ENCODE peak calls at places on chromosomes 11 and 22, in eight cellular contexts. One of them, this sample, is unnamed.

GRCh38 chr11:126864934-126865333 is 135.6 kb downstream of the KIRREL3 start:
- DNase-seq in DMS 273 treated with DMSO at 0.1 percent for 48 hours: no peak
- DNase-seq in stimulated activated CD4-positive, alpha-beta T cell treated with anti-CD3 and anti-CD28 coated beads, Interleukin-15, amount 100 ng/mL, for 48 hours: no peak
- DNase-seq in HEK293T: no peak
- DNase-seq in GM23338: no peak
- DNase-seq in kidney epithelial cell: no peak
- DNase-seq in HTR-8/SVneo: no peak
- DNase-seq in ELF-1: no peak
- DNase-seq in this sample: no peak

GRCh38 chr11:74138572-74138971 is 32.2 kb downstream of the C2CD3 start:
- DNase-seq in DMS 273 treated with DMSO at 0.1 percent for 48 hours: peak; percentile 73
- DNase-seq in stimulated activated CD4-positive, alpha-beta T cell treated with anti-CD3 and anti-CD28 coated beads, Interleukin-15, amount 100 ng/mL, for 48 hours: no peak
- DNase-seq in HEK293T: no peak
- DNase-seq in GM23338: peak; percentile 12
- DNase-seq in kidney epithelial cell: peak; percentile 97
- DNase-seq in HTR-8/SVneo: peak; percentile 83
- DNase-seq in ELF-1: peak; percentile 42
- DNase-seq in this sample: peak; percentile 51

GRCh38 chr11:47308050-47308823 is 38.3 kb downstream of the MADD start:
- DNase-seq in DMS 273 treated with DMSO at 0.1 percent for 48 hours: no peak
- DNase-seq in stimulated activated CD4-positive, alpha-beta T cell treated with anti-CD3 and anti-CD28 coated beads, Interleukin-15, amount 100 ng/mL, for 48 hours: no peak
- DNase-seq in HEK293T: no peak
- DNase-seq in GM23338: no peak
- DNase-seq in kidney epithelial cell: no peak
- DNase-seq in HTR-8/SVneo: no peak
- DNase-seq in ELF-1: peak; percentile 6
- DNase-seq in this sample: no peak

GRCh38 chr11:23764285-23764684 is 732.6 kb upstream of the LUZP2 start:
- DNase-seq in DMS 273 treated with DMSO at 0.1 percent for 48 hours: no peak
- DNase-seq in stimulated activated CD4-positive, alpha-beta T cell treated with anti-CD3 and anti-CD28 coated beads, Interleukin-15, amount 100 ng/mL, for 48 hours: no peak
- DNase-seq in HEK293T: no peak
- DNase-seq in GM23338: peak; percentile 13
- DNase-seq in kidney epithelial cell: no peak
- DNase-seq in HTR-8/SVneo: no peak
- DNase-seq in ELF-1: no peak
- DNase-seq in this sample: no peak

GRCh38 chr22:41619979-41620645 is 731 bp downstream of the DESI1 start:
- DNase-seq in DMS 273 treated with DMSO at 0.1 percent for 48 hours: no peak
- DNase-seq in stimulated activated CD4-positive, alpha-beta T cell treated with anti-CD3 and anti-CD28 coated beads, Interleukin-15, amount 100 ng/mL, for 48 hours: peak; percentile 28
- DNase-seq in HEK293T: peak; percentile 44
- DNase-seq in GM23338: peak; percentile 74
- DNase-seq in kidney epithelial cell: no peak
- DNase-seq in HTR-8/SVneo: peak; percentile 30
- DNase-seq in ELF-1: peak; percentile 62
- DNase-seq in this sample: peak; percentile 8

GRCh38 chr11:102287963-102288744 is 29.1 kb upstream of the BIRC3 start:
- DNase-seq in DMS 273 treated with DMSO at 0.1 percent for 48 hours: peak; percentile 4
- DNase-seq in stimulated activated CD4-positive, alpha-beta T cell treated with anti-CD3 and anti-CD28 coated beads, Interleukin-15, amount 100 ng/mL, for 48 hours: no peak
- DNase-seq in HEK293T: peak; percentile 79
- DNase-seq in GM23338: peak; percentile 88
- DNase-seq in kidney epithelial cell: no peak
- DNase-seq in HTR-8/SVneo: peak; percentile 90
- DNase-seq in ELF-1: peak; percentile 63
- DNase-seq in this sample: no peak

GRCh38 chr22:36048911-36049677 is 20.5 kb upstream of the RBFOX2 start:
- DNase-seq in DMS 273 treated with DMSO at 0.1 percent for 48 hours: no peak
- DNase-seq in stimulated activated CD4-positive, alpha-beta T cell treated with anti-CD3 and anti-CD28 coated beads, Interleukin-15, amount 100 ng/mL, for 48 hours: no peak
- DNase-seq in HEK293T: no peak
- DNase-seq in GM23338: no peak
- DNase-seq in kidney epithelial cell: no peak
- DNase-seq in HTR-8/SVneo: no peak
- DNase-seq in ELF-1: peak; percentile 15
- DNase-seq in this sample: no peak

GRCh38 chr11:70466596-70466995 is 68.3 kb downstream of the CTTN start:
- DNase-seq in DMS 273 treated with DMSO at 0.1 percent for 48 hours: no peak
- DNase-seq in stimulated activated CD4-positive, alpha-beta T cell treated with anti-CD3 and anti-CD28 coated beads, Interleukin-15, amount 100 ng/mL, for 48 hours: no peak
- DNase-seq in HEK293T: no peak
- DNase-seq in GM23338: no peak
- DNase-seq in kidney epithelial cell: no peak
- DNase-seq in HTR-8/SVneo: no peak
- DNase-seq in ELF-1: no peak
- DNase-seq in this sample: no peak

GRCh38 chr22:37454857-37455686 is 27.8 kb upstream of the ELFN2 start:
- DNase-seq in DMS 273 treated with DMSO at 0.1 percent for 48 hours: no peak
- DNase-seq in stimulated activated CD4-positive, alpha-beta T cell treated with anti-CD3 and anti-CD28 coated beads, Interleukin-15, amount 100 ng/mL, for 48 hours: no peak
- DNase-seq in HEK293T: no peak
- DNase-seq in GM23338: no peak
- DNase-seq in kidney epithelial cell: peak; percentile 81
- DNase-seq in HTR-8/SVneo: peak; percentile 58
- DNase-seq in ELF-1: peak; percentile 42
- DNase-seq in this sample: peak; percentile 45

GRCh38 chr22:33921576-33922181 is 1.4 kb upstream of the LARGE1 start:
- DNase-seq in DMS 273 treated with DMSO at 0.1 percent for 48 hours: no peak
- DNase-seq in stimulated activated CD4-positive, alpha-beta T cell treated with anti-CD3 and anti-CD28 coated beads, Interleukin-15, amount 100 ng/mL, for 48 hours: no peak
- DNase-seq in HEK293T: peak; percentile 46
- DNase-seq in GM23338: peak; percentile 93
- DNase-seq in kidney epithelial cell: no peak
- DNase-seq in HTR-8/SVneo: no peak
- DNase-seq in ELF-1: peak; percentile 70
- DNase-seq in this sample: peak; percentile 40

GRCh38 chr11:24819863-24820434 is 323.1 kb downstream of the LUZP2 start:
- DNase-seq in DMS 273 treated with DMSO at 0.1 percent for 48 hours: no peak
- DNase-seq in stimulated activated CD4-positive, alpha-beta T cell treated with anti-CD3 and anti-CD28 coated beads, Interleukin-15, amount 100 ng/mL, for 48 hours: no peak
- DNase-seq in HEK293T: no peak
- DNase-seq in GM23338: no peak
- DNase-seq in kidney epithelial cell: no peak
- DNase-seq in HTR-8/SVneo: no peak
- DNase-seq in ELF-1: no peak
- DNase-seq in this sample: no peak

GRCh38 chr11:108703916-108704315 is 39.0 kb downstream of the DDX10 start:
- DNase-seq in DMS 273 treated with DMSO at 0.1 percent for 48 hours: no peak
- DNase-seq in stimulated activated CD4-positive, alpha-beta T cell treated with anti-CD3 and anti-CD28 coated beads, Interleukin-15, amount 100 ng/mL, for 48 hours: no peak
- DNase-seq in HEK293T: no peak
- DNase-seq in GM23338: no peak
- DNase-seq in kidney epithelial cell: no peak
- DNase-seq in HTR-8/SVneo: no peak
- DNase-seq in ELF-1: no peak
- DNase-seq in this sample: no peak

GRCh38 chr22:38871360-38872171 is 450 bp downstream of the CBX6 start:
- DNase-seq in DMS 273 treated with DMSO at 0.1 percent for 48 hours: no peak
- DNase-seq in stimulated activated CD4-positive, alpha-beta T cell treated with anti-CD3 and anti-CD28 coated beads, Interleukin-15, amount 100 ng/mL, for 48 hours: no peak
- DNase-seq in HEK293T: no peak
- DNase-seq in GM23338: peak; percentile 53
- DNase-seq in kidney epithelial cell: no peak
- DNase-seq in HTR-8/SVneo: no peak
- DNase-seq in ELF-1: no peak
- DNase-seq in this sample: no peak

GRCh38 chr11:68667511-68668253 is 16.7 kb upstream of the GAL start:
- DNase-seq in DMS 273 treated with DMSO at 0.1 percent for 48 hours: no peak
- DNase-seq in stimulated activated CD4-positive, alpha-beta T cell treated with anti-CD3 and anti-CD28 coated beads, Interleukin-15, amount 100 ng/mL, for 48 hours: no peak
- DNase-seq in HEK293T: no peak
- DNase-seq in GM23338: no peak
- DNase-seq in kidney epithelial cell: no peak
- DNase-seq in HTR-8/SVneo: no peak
- DNase-seq in ELF-1: no peak
- DNase-seq in this sample: no peak

GRCh38 chr11:6200975-6201374 is 2.0 kb downstream of the OR52W1 start:
- DNase-seq in DMS 273 treated with DMSO at 0.1 percent for 48 hours: no peak
- DNase-seq in stimulated activated CD4-positive, alpha-beta T cell treated with anti-CD3 and anti-CD28 coated beads, Interleukin-15, amount 100 ng/mL, for 48 hours: no peak
- DNase-seq in HEK293T: no peak
- DNase-seq in GM23338: no peak
- DNase-seq in kidney epithelial cell: no peak
- DNase-seq in HTR-8/SVneo: no peak
- DNase-seq in ELF-1: no peak
- DNase-seq in this sample: no peak